ENCODE peak calls at places on chromosomes 6 and 20, in six cellular contexts. A is tibial nerve, S is astrocyte of the spinal cord, Y is cardiac fibroblast, B is BJ, R is heart left ventricle. U is an unnamed sample.

GRCh38 chr20:46512943-46513844 is at the start of gene ZNF334:
- DNase-seq in A (no peak), S (peak), Y (peak), B (no peak), R (peak), U (peak)

GRCh38 chr6:161068296-161068695 is 76.7 kb downstream of the MAP3K4 start:
- DNase-seq in A (no peak), S (no peak), Y (no peak), B (no peak), R (no peak), U (no peak)

GRCh38 chr6:13256614-13257013 is 71.7 kb downstream of the TBC1D7 start:
- DNase-seq in A (peak), S (no peak), Y (peak), B (no peak), R (no peak), U (peak)

GRCh38 chr6:106883808-106884262 is 90.7 kb downstream of the CD24 start:
- DNase-seq in A (no peak), S (no peak), Y (no peak), B (no peak), R (no peak), U (peak)

GRCh38 chr6:26594730-26595632 is 1.8 kb upstream of the ABT1 start:
- DNase-seq in A (no peak), S (peak), Y (peak), B (no peak), R (no peak), U (peak)

GRCh38 chr6:26534681-26535465 is 3.3 kb upstream of the HMGN4 start:
- DNase-seq in A (no peak), S (no peak), Y (no peak), B (no peak), R (no peak), U (no peak)

GRCh38 chr6:93418113-93418447 is 1.3 kb downstream of the EPHA7 start:
- DNase-seq in A (no peak), S (peak), Y (peak), B (no peak), R (no peak), U (no peak)

GRCh38 chr20:48919882-48920526 is 1.5 kb upstream of the ARFGEF2 start:
- DNase-seq in A (no peak), S (no peak), Y (no peak), B (no peak), R (no peak), U (no peak)

GRCh38 chr6:89118931-89119330 is 1.1 kb upstream of the SRSF12 start:
- DNase-seq in A (no peak), S (no peak), Y (no peak), B (no peak), R (no peak), U (no peak)

GRCh38 chr6:137542713-137543112 is 48.5 kb upstream of the OLIG3 start:
- DNase-seq in A (no peak), S (no peak), Y (no peak), B (no peak), R (no peak), U (no peak)
- H3K4me3 ChIP-seq in A (no peak), S (no peak), Y (no peak), B (no peak), R (no peak), U (no peak)

GRCh38 chr6:142944126-142945066 is 580 bp downstream of the HIVEP2 start:
- DNase-seq in A (peak), S (peak), Y (peak), B (peak), R (peak), U (peak)

GRCh38 chr6:142943746-142944125 is 1.2 kb downstream of the HIVEP2 start:
- DNase-seq in A (peak), S (peak), Y (peak), B (no peak), R (no peak), U (peak)

GRCh38 chr6:142945446-142946180 is 637 bp upstream of the HIVEP2 start:
- DNase-seq in A (no peak), S (no peak), Y (no peak), B (no peak), R (peak), U (peak)

GRCh38 chr6:142946181-142946923 is 1.4 kb upstream of the HIVEP2 start:
- DNase-seq in A (peak), S (peak), Y (peak), B (peak), R (peak), U (peak)

DNA sequence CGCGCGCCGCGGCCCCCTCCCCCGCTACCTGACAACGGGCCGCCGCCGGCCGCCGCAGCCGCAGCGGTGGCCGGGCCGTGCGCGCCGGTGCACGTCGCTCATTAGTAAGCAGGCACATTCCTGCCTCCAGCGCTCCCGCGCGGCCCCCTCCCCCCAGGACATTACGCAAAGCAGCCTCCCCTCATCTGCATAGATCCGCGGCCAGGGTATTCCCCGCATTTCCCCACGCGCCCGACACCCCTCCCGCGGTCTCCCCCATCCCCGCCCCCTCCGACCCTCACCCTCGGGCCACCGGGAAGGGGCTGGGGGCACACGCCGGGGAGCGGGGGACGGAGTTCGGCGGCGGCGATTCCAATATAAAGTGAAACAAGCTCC is at the start of gene HIVEP2:
- DNase-seq in A (peak), S (peak), Y (peak), B (no peak), R (peak), U (peak)
- TF ChIP-seq CTCF in A (no peak), S (no peak), Y (peak), B (no peak), R (no peak), U (no peak)

DNA sequence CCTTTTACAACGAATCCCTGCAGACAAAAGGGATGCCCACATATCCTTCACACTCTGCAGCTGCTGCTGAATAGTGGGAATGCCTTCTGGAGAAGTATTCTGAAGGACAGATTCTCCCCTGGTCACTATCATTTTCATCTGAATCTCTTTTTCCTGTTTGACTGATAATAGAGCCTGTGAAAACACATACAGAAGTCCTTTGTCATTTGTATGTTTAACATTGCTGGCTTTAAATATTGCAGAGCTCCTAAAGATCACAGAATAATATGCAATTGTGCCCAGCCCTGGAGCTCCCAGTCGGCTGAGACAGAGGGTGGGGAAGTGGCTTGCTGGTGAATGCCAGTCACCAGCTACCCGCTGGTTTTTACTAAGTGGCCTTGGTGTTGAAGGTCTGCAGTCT is 272.3 kb downstream of the SYNE1 start:
- DNase-seq in A (no peak), S (no peak), Y (no peak), B (no peak), R (no peak), U (no peak)
- H3K4me3 ChIP-seq in A (no peak), S (no peak), Y (no peak), B (no peak), R (no peak), U (no peak)

GRCh38 chr20:17023036-17023435 is 203.8 kb upstream of the PCSK2 start:
- DNase-seq in A (no peak), S (no peak), Y (no peak), B (no peak), R (no peak), U (no peak)
- TF ChIP-seq CTCF in A (no peak), S (no peak), Y (no peak), B (no peak), R (no peak), U (no peak)

DNA sequence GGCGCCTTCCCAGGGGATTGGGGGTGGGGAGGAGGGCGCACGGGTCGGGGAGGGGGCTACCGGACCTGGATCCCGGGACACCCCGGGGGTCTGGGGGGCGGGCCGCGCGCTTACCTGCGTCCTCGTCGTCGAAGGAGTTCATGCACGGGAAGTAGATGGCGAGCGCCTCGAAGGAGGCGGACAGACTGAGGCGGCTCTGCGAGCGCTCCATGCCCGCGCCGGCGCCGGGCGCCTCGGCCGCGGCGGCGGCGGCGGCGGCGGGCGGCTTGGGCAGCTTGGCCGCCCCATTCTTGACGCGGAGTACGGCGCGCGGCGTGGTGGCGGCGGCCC is 320 bp downstream of the RIMS4 start:
- DNase-seq in A (no peak), S (no peak), Y (no peak), B (no peak), R (no peak), U (no peak)
- H3K4me3 ChIP-seq in A (no peak), S (no peak), Y (no peak), B (no peak), R (no peak), U (no peak)

GRCh38 chr6:77456531-77457248 is 6.6 kb downstream of the HTR1B start:
- DNase-seq in A (no peak), S (peak), Y (peak), B (peak), R (peak), U (peak)

GRCh38 chr6:77454386-77454785 is 8.9 kb downstream of the HTR1B start:
- DNase-seq in A (no peak), S (no peak), Y (no peak), B (no peak), R (no peak), U (no peak)

GRCh38 chr6:77458421-77458820 is 4.9 kb downstream of the HTR1B start:
- DNase-seq in A (no peak), S (no peak), Y (no peak), B (no peak), R (no peak), U (no peak)

GRCh38 chr6:77455271-77455670 is 8.0 kb downstream of the HTR1B start:
- DNase-seq in A (no peak), S (no peak), Y (peak), B (no peak), R (no peak), U (no peak)

GRCh38 chr6:77457720-77458349 is 5.5 kb downstream of the HTR1B start:
- DNase-seq in A (peak), S (peak), Y (peak), B (peak), R (peak), U (peak)
- TF ChIP-seq CTCF in A (peak), S (peak), Y (peak), B (peak), R (peak), U (peak)

DNA sequence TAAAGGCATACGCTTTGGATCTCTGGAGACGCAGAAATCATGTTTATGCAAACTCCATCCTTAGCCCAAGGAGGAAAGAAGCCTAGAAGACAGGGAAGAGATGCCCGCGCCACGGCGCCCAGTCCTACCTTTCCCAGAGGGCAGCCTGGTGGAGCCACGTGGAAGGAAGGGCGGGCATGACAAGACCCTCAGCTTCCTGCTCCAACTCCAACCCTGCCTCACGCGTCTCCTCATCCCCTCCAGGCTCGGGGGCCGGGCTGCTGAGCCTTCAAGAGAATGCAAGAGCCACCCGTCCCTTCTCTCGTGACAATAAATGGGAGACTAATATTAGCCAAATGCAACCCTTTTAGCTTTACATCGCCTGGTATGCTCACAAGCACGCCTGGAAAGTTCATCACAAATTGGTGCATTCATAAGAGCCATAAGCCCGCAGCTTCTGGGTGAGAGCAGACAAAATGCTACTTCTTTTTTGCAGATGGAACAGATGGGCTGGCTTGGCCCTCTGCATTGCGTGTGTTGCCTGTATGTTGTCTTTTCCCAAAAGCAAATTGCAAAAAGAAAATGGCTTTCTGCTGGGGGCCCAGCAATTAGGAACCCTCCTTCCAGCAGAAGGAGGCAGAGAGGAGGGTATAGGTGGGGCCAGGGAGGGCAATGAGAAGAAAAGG is 8.2 kb upstream of the NTSR1 start:
- DNase-seq in A (no peak), S (no peak), Y (no peak), B (no peak), R (no peak), U (no peak)
- H3K4me3 ChIP-seq in A (no peak), S (no peak), Y (no peak), B (no peak), R (no peak), U (no peak)

GRCh38 chr6:108286366-108286765 is 8.5 kb upstream of the AFG1L start:
- DNase-seq in A (no peak), S (no peak), Y (no peak), B (no peak), R (no peak), U (no peak)

GRCh38 chr6:108285381-108285780 is 9.5 kb upstream of the AFG1L start:
- DNase-seq in A (no peak), S (no peak), Y (no peak), B (no peak), R (no peak), U (no peak)

GRCh38 chr6:108293527-108294296 is 1.1 kb upstream of the AFG1L start:
- DNase-seq in A (no peak), S (no peak), Y (no peak), B (no peak), R (peak), U (no peak)

GRCh38 chr6:108287373-108287772 is 7.5 kb upstream of the AFG1L start:
- DNase-seq in A (no peak), S (no peak), Y (no peak), B (no peak), R (no peak), U (no peak)

GRCh38 chr6:108288742-108289141 is 6.1 kb upstream of the AFG1L start:
- DNase-seq in A (no peak), S (no peak), Y (no peak), B (no peak), R (no peak), U (no peak)
- TF ChIP-seq CTCF in A (no peak), S (no peak), Y (no peak), B (no peak), R (no peak), U (no peak)

DNA sequence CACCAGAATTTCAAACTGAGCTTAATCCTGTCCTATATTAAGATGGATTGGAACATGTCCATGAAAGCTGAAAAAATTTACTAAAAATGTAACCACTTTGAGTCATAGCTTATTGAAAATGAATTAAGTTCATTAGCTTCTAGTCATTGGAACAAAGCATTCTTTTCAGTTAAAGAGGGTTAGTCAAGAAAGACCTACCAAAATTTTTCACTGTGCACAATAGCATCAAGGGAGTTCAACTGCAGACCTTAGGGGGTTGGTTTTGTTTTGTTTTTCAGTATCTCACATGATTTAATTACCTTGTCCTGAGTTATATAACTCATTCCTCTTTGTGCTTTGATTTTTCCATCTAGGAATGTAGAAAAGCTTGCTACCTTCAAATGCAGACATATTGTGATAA is 2.8 kb downstream of the SLC2A12 start:
- DNase-seq in A (no peak), S (no peak), Y (no peak), B (no peak), R (no peak), U (no peak)
- H3K4me3 ChIP-seq in A (no peak), S (no peak), Y (no peak), B (no peak), R (no peak), U (no peak)

DNA sequence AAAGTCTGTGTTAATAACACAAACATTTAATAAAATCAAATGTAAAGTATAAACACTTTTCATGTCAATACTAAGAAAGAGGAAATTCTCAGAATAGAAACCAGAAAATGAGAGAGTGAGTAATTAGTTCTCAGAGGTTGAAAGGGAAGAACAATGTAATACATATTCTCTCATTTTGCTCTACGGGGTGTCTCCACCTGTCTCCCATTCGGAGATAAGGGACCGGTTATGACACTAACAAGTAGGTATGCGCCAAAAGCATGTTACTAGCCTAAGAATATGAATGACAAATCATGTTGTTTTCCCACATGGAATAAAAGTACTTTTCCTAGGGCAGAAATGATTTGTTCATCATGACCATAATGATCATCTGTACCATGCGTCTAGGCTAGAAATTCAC is 35.6 kb upstream of the PRELID3B start:
- DNase-seq in A (no peak), S (no peak), Y (no peak), B (no peak), R (no peak), U (no peak)
- TF ChIP-seq CTCF in A (no peak), S (no peak), Y (no peak), B (no peak), R (no peak), U (no peak)